ENCODE peak calls at places on chromosomes 1 and 21, in ten cellular contexts. I is NCI-H510A, M is foreskin fibroblast, D is neural progenitor cell, C is left cardiac atrium, T is HFF-Myc, Y is body of pancreas, S is A549, Q is ureter, F is GM23338. O is an unnamed sample.

GRCh38 chr1:182674346-182675246 is 9.8 kb downstream of the RGS8 start:
- DNase-seq in I (no peak), M (no peak), D (no peak), C (no peak), T (no peak), Y (no peak), S (no peak), Q (no peak), F (peak; percentile 55), O (no peak)

GRCh38 chr1:182217071-182217470 is 155.6 kb upstream of the ZNF648 start:
- DNase-seq in I (no peak), M (peak; percentile 64), D (no peak), C (no peak), T (no peak), Y (no peak), S (no peak), Q (no peak), F (no peak), O (peak; percentile 48)

GRCh38 chr1:228228601-228229074 is 20.8 kb downstream of the OBSCN start:
- DNase-seq in I (no peak), M (peak; percentile 86), D (no peak), C (no peak), T (no peak), Y (no peak), S (peak; percentile 20), Q (no peak), F (no peak), O (peak; percentile 78)

GRCh38 chr1:12464028-12464427 is 154.0 kb downstream of the DHRS3 start:
- DNase-seq in I (no peak), M (no peak), D (no peak), C (no peak), T (no peak), Y (no peak), S (no peak), Q (peak; percentile 72), F (no peak), O (no peak)

GRCh38 chr1:154191990-154192450 is at the start of gene TPM3:
- DNase-seq in I (no peak), M (no peak), D (no peak), C (no peak), T (no peak), Y (no peak), S (no peak), Q (no peak), F (no peak), O (no peak)

GRCh38 chr1:42013881-42014470 is 95.3 kb upstream of the HIVEP3 start:
- DNase-seq in I (no peak), M (no peak), D (no peak), C (no peak), T (no peak), Y (no peak), S (no peak), Q (no peak), F (no peak), O (no peak)

GRCh38 chr1:32351859-32352745 is 10.2 kb downstream of the FAM229A start:
- DNase-seq in I (no peak), M (no peak), D (peak; percentile 74), C (peak; percentile 70), T (no peak), Y (peak; percentile 71), S (peak; percentile 28), Q (no peak), F (peak; percentile 41), O (no peak)

GRCh38 chr1:45375104-45376090 is 35.2 kb upstream of the MUTYH start:
- DNase-seq in I (no peak), M (no peak), D (no peak), C (no peak), T (no peak), Y (peak; percentile 12), S (no peak), Q (no peak), F (no peak), O (no peak)

GRCh38 chr1:235468970-235469369 is 35.3 kb downstream of the B3GALNT2 start:
- DNase-seq in I (no peak), M (peak; percentile 8), D (no peak), C (no peak), T (peak; percentile 9), Y (no peak), S (peak; percentile 31), Q (no peak), F (no peak), O (peak; percentile 83)

GRCh38 chr1:179806333-179806732 is 63.2 kb downstream of the FAM163A start:
- DNase-seq in I (no peak), M (no peak), D (no peak), C (no peak), T (no peak), Y (no peak), S (no peak), Q (no peak), F (no peak), O (no peak)

GRCh38 chr1:234838182-234838581 is 228.2 kb upstream of the IRF2BP2 start:
- DNase-seq in I (no peak), M (no peak), D (no peak), C (no peak), T (no peak), Y (no peak), S (no peak), Q (no peak), F (no peak), O (no peak)

GRCh38 chr21:38493549-38494253 is 4.6 kb downstream of the ERG start:
- DNase-seq in I (no peak), M (no peak), D (no peak), C (no peak), T (no peak), Y (no peak), S (no peak), Q (no peak), F (no peak), O (no peak)

GRCh38 chr21:33427051-33427450 is 23.8 kb downstream of the IFNGR2 start:
- DNase-seq in I (peak; percentile 84), M (no peak), D (no peak), C (no peak), T (no peak), Y (no peak), S (no peak), Q (no peak), F (no peak), O (no peak)